ENCODE peak calls at places on chromosomes 11 and 22, in ten cellular contexts. One of them, this sample, is unnamed.

GRCh38 chr11:45383229-45383628 is 97.1 kb upstream of the SYT13 start:
- DNase-seq in right lobe of liver: no peak
- DNase-seq in Peyer's patch: no peak
- DNase-seq in colonic mucosa: no peak
- DNase-seq in CD8-positive, alpha-beta T cell: no peak
- DNase-seq in BE2C: no peak
- DNase-seq in astrocyte: peak; percentile 55
- DNase-seq in thyroid gland: no peak
- DNase-seq in uterus: no peak
- DNase-seq in SK-N-SH: no peak
- DNase-seq in this sample: no peak

GRCh38 chr11:68471360-68472340 is 11.1 kb downstream of the PPP6R3 start:
- DNase-seq in right lobe of liver: no peak
- DNase-seq in Peyer's patch: no peak
- DNase-seq in colonic mucosa: no peak
- DNase-seq in CD8-positive, alpha-beta T cell: peak; percentile 53
- DNase-seq in BE2C: no peak
- DNase-seq in astrocyte: peak; percentile 98
- DNase-seq in thyroid gland: no peak
- DNase-seq in uterus: no peak
- DNase-seq in SK-N-SH: no peak
- DNase-seq in this sample: peak; percentile 50

GRCh38 chr22:21593406-21594232 is 26.1 kb downstream of the UBE2L3 start:
- DNase-seq in right lobe of liver: no peak
- DNase-seq in Peyer's patch: no peak
- DNase-seq in colonic mucosa: peak; percentile 40
- DNase-seq in CD8-positive, alpha-beta T cell: no peak
- DNase-seq in BE2C: peak; percentile 34
- DNase-seq in astrocyte: no peak
- DNase-seq in thyroid gland: no peak
- DNase-seq in uterus: no peak
- DNase-seq in SK-N-SH: peak; percentile 32
- DNase-seq in this sample: no peak

GRCh38 chr11:97607301-97608000 is 1217.6 kb downstream of the JRKL start:
- DNase-seq in right lobe of liver: no peak
- DNase-seq in Peyer's patch: no peak
- DNase-seq in colonic mucosa: no peak
- DNase-seq in CD8-positive, alpha-beta T cell: no peak
- DNase-seq in BE2C: no peak
- DNase-seq in astrocyte: no peak
- DNase-seq in thyroid gland: no peak
- DNase-seq in uterus: no peak
- DNase-seq in SK-N-SH: no peak
- DNase-seq in this sample: peak; percentile 8

GRCh38 chr11:35087648-35088047 is 51.3 kb upstream of the CD44 start:
- DNase-seq in right lobe of liver: no peak
- DNase-seq in Peyer's patch: no peak
- DNase-seq in colonic mucosa: no peak
- DNase-seq in CD8-positive, alpha-beta T cell: no peak
- DNase-seq in BE2C: no peak
- DNase-seq in astrocyte: peak; percentile 47
- DNase-seq in thyroid gland: no peak
- DNase-seq in uterus: no peak
- DNase-seq in SK-N-SH: no peak
- DNase-seq in this sample: no peak

GRCh38 chr22:49650336-49651241 is 177.1 kb downstream of the BRD1 start:
- DNase-seq in right lobe of liver: peak; percentile 49
- DNase-seq in Peyer's patch: no peak
- DNase-seq in colonic mucosa: no peak
- DNase-seq in CD8-positive, alpha-beta T cell: no peak
- DNase-seq in BE2C: no peak
- DNase-seq in astrocyte: no peak
- DNase-seq in thyroid gland: no peak
- DNase-seq in uterus: no peak
- DNase-seq in SK-N-SH: no peak
- DNase-seq in this sample: no peak

GRCh38 chr11:2806351-2807058 is 79.1 kb downstream of the CDKN1C start:
- DNase-seq in right lobe of liver: peak; percentile 44
- DNase-seq in Peyer's patch: peak; percentile 41
- DNase-seq in colonic mucosa: peak; percentile 19
- DNase-seq in CD8-positive, alpha-beta T cell: peak; percentile 1
- DNase-seq in BE2C: peak; percentile 2
- DNase-seq in astrocyte: no peak
- DNase-seq in thyroid gland: peak; percentile 20
- DNase-seq in uterus: peak; percentile 28
- DNase-seq in SK-N-SH: no peak
- DNase-seq in this sample: no peak

GRCh38 chr22:32080904-32081303 is 37.8 kb downstream of the SLC5A1 start:
- DNase-seq in right lobe of liver: no peak
- DNase-seq in Peyer's patch: no peak
- DNase-seq in colonic mucosa: peak; percentile 37
- DNase-seq in CD8-positive, alpha-beta T cell: peak; percentile 16
- DNase-seq in BE2C: peak; percentile 33
- DNase-seq in astrocyte: peak; percentile 27
- DNase-seq in thyroid gland: peak; percentile 16
- DNase-seq in uterus: no peak
- DNase-seq in SK-N-SH: peak; percentile 73
- DNase-seq in this sample: peak; percentile 61

GRCh38 chr22:24592846-24593809 is at the start of gene LRRC75B:
- DNase-seq in right lobe of liver: peak; percentile 98
- DNase-seq in Peyer's patch: peak; percentile 96
- DNase-seq in colonic mucosa: peak; percentile 96
- DNase-seq in CD8-positive, alpha-beta T cell: no peak
- DNase-seq in BE2C: peak; percentile 94
- DNase-seq in astrocyte: peak; percentile 77
- DNase-seq in thyroid gland: peak; percentile 96
- DNase-seq in uterus: peak; percentile 90
- DNase-seq in SK-N-SH: peak; percentile 99
- DNase-seq in this sample: peak; percentile 59

GRCh38 chr22:30483169-30483568 is 11.4 kb upstream of the SEC14L3 start:
- DNase-seq in right lobe of liver: no peak
- DNase-seq in Peyer's patch: no peak
- DNase-seq in colonic mucosa: no peak
- DNase-seq in CD8-positive, alpha-beta T cell: no peak
- DNase-seq in BE2C: no peak
- DNase-seq in astrocyte: peak; percentile 22
- DNase-seq in thyroid gland: no peak
- DNase-seq in uterus: no peak
- DNase-seq in SK-N-SH: no peak
- DNase-seq in this sample: no peak

GRCh38 chr11:64802370-64803162 is 448 bp downstream of the MAP4K2 start:
- DNase-seq in right lobe of liver: no peak
- DNase-seq in Peyer's patch: no peak
- DNase-seq in colonic mucosa: peak; percentile 38
- DNase-seq in CD8-positive, alpha-beta T cell: peak; percentile 41
- DNase-seq in BE2C: no peak
- DNase-seq in astrocyte: no peak
- DNase-seq in thyroid gland: no peak
- DNase-seq in uterus: peak; percentile 52
- DNase-seq in SK-N-SH: peak; percentile 61
- DNase-seq in this sample: no peak

GRCh38 chr11:32526715-32527114 is 56.9 kb upstream of the EIF3M start:
- DNase-seq in right lobe of liver: no peak
- DNase-seq in Peyer's patch: no peak
- DNase-seq in colonic mucosa: no peak
- DNase-seq in CD8-positive, alpha-beta T cell: no peak
- DNase-seq in BE2C: no peak
- DNase-seq in astrocyte: no peak
- DNase-seq in thyroid gland: no peak
- DNase-seq in uterus: no peak
- DNase-seq in SK-N-SH: no peak
- DNase-seq in this sample: no peak

GRCh38 chr11:65426839-65427690 is 4.5 kb downstream of the NEAT1 start:
- DNase-seq in right lobe of liver: peak; percentile 75
- DNase-seq in Peyer's patch: peak; percentile 66
- DNase-seq in colonic mucosa: peak; percentile 70
- DNase-seq in CD8-positive, alpha-beta T cell: peak; percentile 47
- DNase-seq in BE2C: no peak
- DNase-seq in astrocyte: peak; percentile 75
- DNase-seq in thyroid gland: peak; percentile 48
- DNase-seq in uterus: peak; percentile 36
- DNase-seq in SK-N-SH: no peak
- DNase-seq in this sample: peak; percentile 87

DNA sequence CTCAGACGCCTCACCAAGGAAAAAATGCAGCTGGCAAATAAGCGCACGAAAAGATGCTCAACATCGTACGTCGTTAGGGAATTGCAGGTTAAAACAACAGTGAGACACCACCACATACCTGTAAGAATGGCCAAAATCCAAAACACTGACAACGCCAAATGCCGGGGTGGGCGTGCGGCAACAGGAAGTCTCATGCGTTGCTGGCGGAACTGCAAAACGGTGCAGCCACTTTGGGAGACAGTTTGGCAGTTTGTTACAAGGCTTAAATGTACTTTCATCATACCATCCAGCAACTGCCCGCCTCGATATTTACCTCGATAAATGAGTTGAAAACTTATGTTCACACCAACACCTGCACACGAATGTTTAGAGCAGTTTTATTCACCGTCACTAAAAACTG is 7.5 kb upstream of the CTSD start:
- DNase-seq in right lobe of liver: no peak
- DNase-seq in Peyer's patch: no peak
- DNase-seq in colonic mucosa: no peak
- DNase-seq in CD8-positive, alpha-beta T cell: no peak
- DNase-seq in BE2C: no peak
- DNase-seq in astrocyte: no peak
- DNase-seq in thyroid gland: no peak
- DNase-seq in uterus: no peak
- DNase-seq in SK-N-SH: no peak
- DNase-seq in this sample: peak; percentile 20
- H3K4me3 ChIP-seq in right lobe of liver: no peak overlapping the region
- H3K4me3 ChIP-seq in Peyer's patch: no peak overlapping the region
- H3K4me3 ChIP-seq in colonic mucosa: no peak overlapping the region
- H3K4me3 ChIP-seq in CD8-positive, alpha-beta T cell: no peak overlapping the region
- H3K4me3 ChIP-seq in BE2C: no peak overlapping the region
- H3K4me3 ChIP-seq in astrocyte: no peak overlapping the region
- H3K4me3 ChIP-seq in thyroid gland: no peak overlapping the region
- H3K4me3 ChIP-seq in uterus: no peak overlapping the region
- H3K4me3 ChIP-seq in SK-N-SH: no peak overlapping the region
- H3K4me3 ChIP-seq in this sample: no peak overlapping the region

DNA sequence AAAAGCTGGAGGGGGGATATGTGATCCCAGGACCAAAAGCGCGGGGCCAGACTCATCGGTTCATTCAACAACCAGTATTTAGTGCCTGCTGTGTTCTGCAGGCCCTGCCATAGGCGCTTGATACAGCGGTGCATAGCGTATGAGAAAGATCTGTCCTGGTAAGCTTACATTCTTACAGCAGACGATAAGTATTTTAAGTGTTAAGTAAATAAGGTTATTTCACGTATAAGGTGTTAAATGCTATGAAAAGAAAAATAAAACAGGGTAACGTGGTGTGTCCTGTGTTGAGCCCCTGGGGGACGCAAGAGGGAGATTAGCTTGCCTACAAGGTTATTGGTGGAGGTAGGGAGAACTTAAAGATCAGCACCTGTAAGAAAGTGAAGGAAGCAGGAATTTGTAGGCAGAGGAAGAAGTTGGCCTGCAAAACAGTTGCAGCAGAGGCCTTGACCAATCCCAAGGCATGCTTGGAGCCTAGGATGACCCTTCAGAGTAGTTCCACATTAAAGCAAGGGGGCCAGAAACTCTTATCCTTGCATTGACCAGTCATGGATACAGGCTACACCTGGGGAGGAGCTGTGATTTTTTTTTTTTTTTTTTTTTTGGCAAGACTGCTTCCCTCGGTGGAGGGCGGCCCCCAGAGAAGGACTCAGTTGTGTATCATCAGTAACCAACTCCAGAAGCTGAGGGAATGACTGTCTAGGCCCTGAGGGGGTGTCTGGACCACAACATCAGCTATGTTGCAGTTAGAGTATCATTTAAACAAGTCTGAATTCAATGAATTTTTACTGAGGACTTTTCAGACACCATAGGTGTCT is 499 bp upstream of the LIPT2 start:
- DNase-seq in right lobe of liver: no peak
- DNase-seq in Peyer's patch: no peak
- DNase-seq in colonic mucosa: no peak
- DNase-seq in CD8-positive, alpha-beta T cell: no peak
- DNase-seq in BE2C: no peak
- DNase-seq in astrocyte: no peak
- DNase-seq in thyroid gland: peak; percentile 3
- DNase-seq in uterus: no peak
- DNase-seq in SK-N-SH: no peak
- DNase-seq in this sample: peak; percentile 97
- TF ChIP-seq CTCF in right lobe of liver: no peak
- TF ChIP-seq CTCF in Peyer's patch: no peak
- TF ChIP-seq CTCF in colonic mucosa: no peak
- TF ChIP-seq CTCF in CD8-positive, alpha-beta T cell: no peak
- TF ChIP-seq CTCF in BE2C: no peak
- TF ChIP-seq CTCF in astrocyte: no peak
- TF ChIP-seq CTCF in thyroid gland: no peak
- TF ChIP-seq CTCF in uterus: no peak
- TF ChIP-seq CTCF in SK-N-SH: no peak
- TF ChIP-seq CTCF in this sample: no peak

GRCh38 chr22:45251828-45252227 is 11.1 kb upstream of the KIAA0930 start:
- DNase-seq in right lobe of liver: no peak
- DNase-seq in Peyer's patch: no peak
- DNase-seq in colonic mucosa: no peak
- DNase-seq in CD8-positive, alpha-beta T cell: no peak
- DNase-seq in BE2C: no peak
- DNase-seq in astrocyte: no peak
- DNase-seq in thyroid gland: no peak
- DNase-seq in uterus: no peak
- DNase-seq in SK-N-SH: no peak
- DNase-seq in this sample: no peak
- H3K36me3 ChIP-seq in right lobe of liver: no peaks in the 10 kb centered on the region
- H3K36me3 ChIP-seq in Peyer's patch: no peaks in the 10 kb centered on the region
- H3K36me3 ChIP-seq in colonic mucosa: no peaks in the 10 kb centered on the region
- H3K36me3 ChIP-seq in CD8-positive, alpha-beta T cell: no peaks in the 10 kb centered on the region
- H3K36me3 ChIP-seq in BE2C: no peaks in the 10 kb centered on the region
- H3K36me3 ChIP-seq in astrocyte: no peaks in the 10 kb centered on the region
- H3K36me3 ChIP-seq in thyroid gland: no peaks in the 10 kb centered on the region
- H3K36me3 ChIP-seq in uterus: no peaks in the 10 kb centered on the region
- H3K36me3 ChIP-seq in SK-N-SH: no peaks in the 10 kb centered on the region
- H3K36me3 ChIP-seq in this sample: no peaks in the 10 kb centered on the region

DNA sequence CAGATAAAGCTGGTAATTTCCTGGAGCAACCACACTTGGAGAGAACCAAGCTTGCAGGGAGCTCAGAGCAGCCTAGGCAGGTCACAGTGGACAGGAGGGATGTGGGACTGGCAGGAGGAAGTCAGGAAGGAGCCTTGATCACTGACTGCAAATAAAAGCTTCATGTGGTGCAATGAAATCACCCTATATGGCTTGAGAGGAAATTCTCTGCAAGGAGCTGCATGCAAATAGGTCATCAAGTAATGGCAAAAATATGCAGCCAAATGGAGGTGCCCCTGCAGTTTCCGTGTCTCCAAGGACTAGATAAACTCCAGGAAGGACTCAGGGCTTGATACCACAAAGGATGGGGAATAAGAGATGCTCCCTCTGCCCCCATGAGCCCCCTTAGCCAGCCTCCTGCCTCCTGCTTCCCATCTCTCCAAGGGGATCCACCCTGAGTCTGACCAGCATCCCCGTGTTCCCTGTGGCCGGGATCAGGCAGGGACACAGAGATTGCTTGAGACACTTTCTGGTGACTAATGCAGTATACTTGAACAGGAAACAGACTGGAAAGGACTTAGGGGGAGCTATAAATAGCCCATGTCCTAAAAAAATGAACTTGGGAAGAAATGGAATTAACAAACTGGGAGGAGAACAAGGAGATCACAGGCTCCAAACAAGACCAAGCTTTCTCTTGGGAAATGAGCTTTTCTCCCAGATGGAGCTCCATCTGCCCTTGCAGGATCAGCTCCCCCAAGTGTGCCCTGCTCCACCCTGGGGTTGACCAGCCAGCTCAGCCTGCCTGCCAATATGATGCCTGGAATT is 23.9 kb upstream of the MICAL2 start:
- DNase-seq in right lobe of liver: no peak
- DNase-seq in Peyer's patch: no peak
- DNase-seq in colonic mucosa: peak; percentile 52
- DNase-seq in CD8-positive, alpha-beta T cell: no peak
- DNase-seq in BE2C: no peak
- DNase-seq in astrocyte: peak; percentile 98
- DNase-seq in thyroid gland: peak; percentile 79
- DNase-seq in uterus: peak; percentile 76
- DNase-seq in SK-N-SH: no peak
- DNase-seq in this sample: peak; percentile 95
- H3K4me3 ChIP-seq in right lobe of liver: no peak overlapping the region
- H3K4me3 ChIP-seq in Peyer's patch: no peak overlapping the region
- H3K4me3 ChIP-seq in colonic mucosa: no peak overlapping the region
- H3K4me3 ChIP-seq in CD8-positive, alpha-beta T cell: no peak overlapping the region
- H3K4me3 ChIP-seq in BE2C: no peak overlapping the region
- H3K4me3 ChIP-seq in astrocyte: peak overlapping the region; percentile 52
- H3K4me3 ChIP-seq in thyroid gland: no peak overlapping the region
- H3K4me3 ChIP-seq in uterus: no peak overlapping the region
- H3K4me3 ChIP-seq in SK-N-SH: peak overlapping the region; percentile 34
- H3K4me3 ChIP-seq in this sample: no peak overlapping the region